ENCODE peak calls at places on chromosomes 5 and 9, in eight cellular contexts. One of them, this sample, is unnamed.

GRCh38 chr9:131739192-131739961 is 499 bp downstream of the RAPGEF1 start:
- DNase-seq in ecto neural progenitor cell: peak
- DNase-seq in stomach: peak
- DNase-seq in KBM-7: peak
- DNase-seq in stimulated activated CD4-positive, alpha-beta T cell treated with anti-CD3 and anti-CD28 coated beads, Interleukin-2, amount 100 ng/mL, for 48 hours: no peak
- DNase-seq in effector CD4-positive, alpha-beta T cell: no peak
- DNase-seq in RWPE1: peak
- DNase-seq in neural crest cell: peak
- DNase-seq in this sample: peak

GRCh38 chr9:132592451-132592850 is 10.0 kb downstream of the BARHL1 start:
- DNase-seq in neural crest cell: no peak
- DNase-seq in stimulated activated CD4-positive, alpha-beta T cell treated with anti-CD3 and anti-CD28 coated beads, Interleukin-2, amount 100 ng/mL, for 48 hours: no peak
- DNase-seq in KBM-7: no peak
- DNase-seq in stomach: no peak
- DNase-seq in ecto neural progenitor cell: no peak
- DNase-seq in effector CD4-positive, alpha-beta T cell: no peak
- DNase-seq in RWPE1: no peak
- DNase-seq in this sample: no peak

GRCh38 chr9:6805532-6805931 is 47.8 kb downstream of the KDM4C start:
- DNase-seq in KBM-7: no peak
- DNase-seq in stimulated activated CD4-positive, alpha-beta T cell treated with anti-CD3 and anti-CD28 coated beads, Interleukin-2, amount 100 ng/mL, for 48 hours: no peak
- DNase-seq in stomach: peak
- DNase-seq in effector CD4-positive, alpha-beta T cell: no peak
- DNase-seq in RWPE1: no peak
- DNase-seq in ecto neural progenitor cell: no peak
- DNase-seq in neural crest cell: no peak
- DNase-seq in this sample: no peak

GRCh38 chr5:134175874-134176522 is 752 bp downstream of the SKP1 start:
- DNase-seq in effector CD4-positive, alpha-beta T cell: no peak
- DNase-seq in ecto neural progenitor cell: no peak
- DNase-seq in KBM-7: peak
- DNase-seq in RWPE1: no peak
- DNase-seq in stimulated activated CD4-positive, alpha-beta T cell treated with anti-CD3 and anti-CD28 coated beads, Interleukin-2, amount 100 ng/mL, for 48 hours: no peak
- DNase-seq in stomach: peak
- DNase-seq in neural crest cell: peak
- DNase-seq in this sample: peak

GRCh38 chr9:30036558-30036957 is 2347.9 kb upstream of the ACO1 start:
- DNase-seq in neural crest cell: no peak
- DNase-seq in RWPE1: no peak
- DNase-seq in stimulated activated CD4-positive, alpha-beta T cell treated with anti-CD3 and anti-CD28 coated beads, Interleukin-2, amount 100 ng/mL, for 48 hours: no peak
- DNase-seq in KBM-7: no peak
- DNase-seq in effector CD4-positive, alpha-beta T cell: no peak
- DNase-seq in ecto neural progenitor cell: no peak
- DNase-seq in stomach: no peak
- DNase-seq in this sample: no peak

GRCh38 chr9:96618209-96619108 is 1.2 kb downstream of the CDC14B start:
- DNase-seq in neural crest cell: no peak
- DNase-seq in stimulated activated CD4-positive, alpha-beta T cell treated with anti-CD3 and anti-CD28 coated beads, Interleukin-2, amount 100 ng/mL, for 48 hours: peak
- DNase-seq in effector CD4-positive, alpha-beta T cell: no peak
- DNase-seq in KBM-7: peak
- DNase-seq in RWPE1: peak
- DNase-seq in ecto neural progenitor cell: peak
- DNase-seq in stomach: peak
- DNase-seq in this sample: no peak

GRCh38 chr9:124017929-124018730 is 6.6 kb downstream of the LHX2 start:
- DNase-seq in stimulated activated CD4-positive, alpha-beta T cell treated with anti-CD3 and anti-CD28 coated beads, Interleukin-2, amount 100 ng/mL, for 48 hours: no peak
- DNase-seq in KBM-7: no peak
- DNase-seq in effector CD4-positive, alpha-beta T cell: no peak
- DNase-seq in neural crest cell: no peak
- DNase-seq in stomach: no peak
- DNase-seq in RWPE1: no peak
- DNase-seq in ecto neural progenitor cell: no peak
- DNase-seq in this sample: no peak

GRCh38 chr5:173256800-173257199 is 21.8 kb upstream of the NKX2-5 start:
- DNase-seq in ecto neural progenitor cell: no peak
- DNase-seq in stomach: no peak
- DNase-seq in RWPE1: no peak
- DNase-seq in neural crest cell: no peak
- DNase-seq in effector CD4-positive, alpha-beta T cell: no peak
- DNase-seq in KBM-7: no peak
- DNase-seq in stimulated activated CD4-positive, alpha-beta T cell treated with anti-CD3 and anti-CD28 coated beads, Interleukin-2, amount 100 ng/mL, for 48 hours: no peak
- DNase-seq in this sample: no peak

GRCh38 chr5:126855266-126855665 is 78.3 kb downstream of the LMNB1 start:
- DNase-seq in stomach: no peak
- DNase-seq in RWPE1: no peak
- DNase-seq in effector CD4-positive, alpha-beta T cell: no peak
- DNase-seq in ecto neural progenitor cell: no peak
- DNase-seq in neural crest cell: no peak
- DNase-seq in KBM-7: no peak
- DNase-seq in stimulated activated CD4-positive, alpha-beta T cell treated with anti-CD3 and anti-CD28 coated beads, Interleukin-2, amount 100 ng/mL, for 48 hours: no peak
- DNase-seq in this sample: no peak

GRCh38 chr5:37889612-37890317 is 49.9 kb upstream of the GDNF start:
- DNase-seq in stomach: no peak
- DNase-seq in KBM-7: no peak
- DNase-seq in RWPE1: peak
- DNase-seq in ecto neural progenitor cell: no peak
- DNase-seq in stimulated activated CD4-positive, alpha-beta T cell treated with anti-CD3 and anti-CD28 coated beads, Interleukin-2, amount 100 ng/mL, for 48 hours: no peak
- DNase-seq in effector CD4-positive, alpha-beta T cell: no peak
- DNase-seq in neural crest cell: no peak
- DNase-seq in this sample: no peak

GRCh38 chr5:16776611-16777251 is 159.4 kb downstream of the MYO10 start:
- DNase-seq in stimulated activated CD4-positive, alpha-beta T cell treated with anti-CD3 and anti-CD28 coated beads, Interleukin-2, amount 100 ng/mL, for 48 hours: no peak
- DNase-seq in stomach: no peak
- DNase-seq in RWPE1: no peak
- DNase-seq in neural crest cell: peak
- DNase-seq in ecto neural progenitor cell: no peak
- DNase-seq in KBM-7: peak
- DNase-seq in effector CD4-positive, alpha-beta T cell: no peak
- DNase-seq in this sample: no peak

GRCh38 chr9:22084336-22085035 is 75.4 kb upstream of the CDKN2B start:
- DNase-seq in neural crest cell: no peak
- DNase-seq in RWPE1: peak
- DNase-seq in effector CD4-positive, alpha-beta T cell: no peak
- DNase-seq in ecto neural progenitor cell: no peak
- DNase-seq in KBM-7: peak
- DNase-seq in stimulated activated CD4-positive, alpha-beta T cell treated with anti-CD3 and anti-CD28 coated beads, Interleukin-2, amount 100 ng/mL, for 48 hours: no peak
- DNase-seq in stomach: no peak
- DNase-seq in this sample: no peak

GRCh38 chr9:81586786-81587185 is 102.6 kb downstream of the TLE1 start:
- DNase-seq in effector CD4-positive, alpha-beta T cell: no peak
- DNase-seq in KBM-7: no peak
- DNase-seq in ecto neural progenitor cell: no peak
- DNase-seq in neural crest cell: no peak
- DNase-seq in stimulated activated CD4-positive, alpha-beta T cell treated with anti-CD3 and anti-CD28 coated beads, Interleukin-2, amount 100 ng/mL, for 48 hours: no peak
- DNase-seq in stomach: no peak
- DNase-seq in RWPE1: no peak
- DNase-seq in this sample: no peak

GRCh38 chr5:151094054-151094858 is 13.4 kb upstream of the TNIP1 start:
- DNase-seq in ecto neural progenitor cell: no peak
- DNase-seq in RWPE1: no peak
- DNase-seq in neural crest cell: no peak
- DNase-seq in stimulated activated CD4-positive, alpha-beta T cell treated with anti-CD3 and anti-CD28 coated beads, Interleukin-2, amount 100 ng/mL, for 48 hours: peak
- DNase-seq in effector CD4-positive, alpha-beta T cell: peak
- DNase-seq in stomach: peak
- DNase-seq in KBM-7: no peak
- DNase-seq in this sample: peak

GRCh38 chr9:134592018-134592818 is 49.4 kb upstream of the COL5A1 start:
- DNase-seq in stimulated activated CD4-positive, alpha-beta T cell treated with anti-CD3 and anti-CD28 coated beads, Interleukin-2, amount 100 ng/mL, for 48 hours: no peak
- DNase-seq in ecto neural progenitor cell: no peak
- DNase-seq in RWPE1: peak
- DNase-seq in KBM-7: no peak
- DNase-seq in neural crest cell: no peak
- DNase-seq in stomach: no peak
- DNase-seq in effector CD4-positive, alpha-beta T cell: no peak
- DNase-seq in this sample: no peak

GRCh38 chr5:125699860-125700259 is 723.3 kb upstream of the GRAMD2B start:
- DNase-seq in ecto neural progenitor cell: no peak
- DNase-seq in neural crest cell: no peak
- DNase-seq in RWPE1: no peak
- DNase-seq in effector CD4-positive, alpha-beta T cell: no peak
- DNase-seq in stimulated activated CD4-positive, alpha-beta T cell treated with anti-CD3 and anti-CD28 coated beads, Interleukin-2, amount 100 ng/mL, for 48 hours: no peak
- DNase-seq in KBM-7: no peak
- DNase-seq in stomach: no peak
- DNase-seq in this sample: no peak

GRCh38 chr5:40521925-40522324 is 157.8 kb upstream of the PTGER4 start:
- DNase-seq in ecto neural progenitor cell: no peak
- DNase-seq in KBM-7: no peak
- DNase-seq in neural crest cell: no peak
- DNase-seq in RWPE1: no peak
- DNase-seq in stimulated activated CD4-positive, alpha-beta T cell treated with anti-CD3 and anti-CD28 coated beads, Interleukin-2, amount 100 ng/mL, for 48 hours: no peak
- DNase-seq in effector CD4-positive, alpha-beta T cell: no peak
- DNase-seq in stomach: no peak
- DNase-seq in this sample: no peak

GRCh38 chr9:107976767-107977166 is 487.2 kb upstream of the KLF4 start:
- DNase-seq in stimulated activated CD4-positive, alpha-beta T cell treated with anti-CD3 and anti-CD28 coated beads, Interleukin-2, amount 100 ng/mL, for 48 hours: no peak
- DNase-seq in KBM-7: no peak
- DNase-seq in stomach: peak
- DNase-seq in neural crest cell: no peak
- DNase-seq in effector CD4-positive, alpha-beta T cell: no peak
- DNase-seq in ecto neural progenitor cell: no peak
- DNase-seq in RWPE1: no peak
- DNase-seq in this sample: no peak

GRCh38 chr5:89377752-89378455 is 494.9 kb upstream of the MEF2C start:
- DNase-seq in stimulated activated CD4-positive, alpha-beta T cell treated with anti-CD3 and anti-CD28 coated beads, Interleukin-2, amount 100 ng/mL, for 48 hours: no peak
- DNase-seq in KBM-7: no peak
- DNase-seq in effector CD4-positive, alpha-beta T cell: no peak
- DNase-seq in ecto neural progenitor cell: no peak
- DNase-seq in neural crest cell: no peak
- DNase-seq in stomach: no peak
- DNase-seq in RWPE1: no peak
- DNase-seq in this sample: no peak

GRCh38 chr5:73263001-73263710 is 90.2 kb downstream of the TMEM174 start:
- DNase-seq in stimulated activated CD4-positive, alpha-beta T cell treated with anti-CD3 and anti-CD28 coated beads, Interleukin-2, amount 100 ng/mL, for 48 hours: no peak
- DNase-seq in neural crest cell: no peak
- DNase-seq in stomach: no peak
- DNase-seq in ecto neural progenitor cell: no peak
- DNase-seq in effector CD4-positive, alpha-beta T cell: no peak
- DNase-seq in KBM-7: no peak
- DNase-seq in RWPE1: no peak
- DNase-seq in this sample: no peak

GRCh38 chr5:127290946-127291763 is 559 bp downstream of the MEGF10 start:
- DNase-seq in stimulated activated CD4-positive, alpha-beta T cell treated with anti-CD3 and anti-CD28 coated beads, Interleukin-2, amount 100 ng/mL, for 48 hours: no peak
- DNase-seq in RWPE1: no peak
- DNase-seq in ecto neural progenitor cell: no peak
- DNase-seq in effector CD4-positive, alpha-beta T cell: no peak
- DNase-seq in neural crest cell: no peak
- DNase-seq in stomach: no peak
- DNase-seq in KBM-7: peak
- DNase-seq in this sample: no peak

GRCh38 chr9:121714075-121714705 is 62.8 kb downstream of the DAB2IP start:
- DNase-seq in effector CD4-positive, alpha-beta T cell: no peak
- DNase-seq in stimulated activated CD4-positive, alpha-beta T cell treated with anti-CD3 and anti-CD28 coated beads, Interleukin-2, amount 100 ng/mL, for 48 hours: no peak
- DNase-seq in neural crest cell: no peak
- DNase-seq in RWPE1: no peak
- DNase-seq in stomach: no peak
- DNase-seq in ecto neural progenitor cell: no peak
- DNase-seq in KBM-7: no peak
- DNase-seq in this sample: no peak

GRCh38 chr5:6490693-6491092 is 42.0 kb downstream of the UBE2QL1 start:
- DNase-seq in effector CD4-positive, alpha-beta T cell: no peak
- DNase-seq in neural crest cell: no peak
- DNase-seq in stimulated activated CD4-positive, alpha-beta T cell treated with anti-CD3 and anti-CD28 coated beads, Interleukin-2, amount 100 ng/mL, for 48 hours: no peak
- DNase-seq in RWPE1: no peak
- DNase-seq in stomach: peak
- DNase-seq in ecto neural progenitor cell: no peak
- DNase-seq in KBM-7: no peak
- DNase-seq in this sample: no peak

GRCh38 chr5:159928122-159928960 is 12.1 kb downstream of the ADRA1B start:
- DNase-seq in stomach: no peak
- DNase-seq in ecto neural progenitor cell: no peak
- DNase-seq in KBM-7: no peak
- DNase-seq in stimulated activated CD4-positive, alpha-beta T cell treated with anti-CD3 and anti-CD28 coated beads, Interleukin-2, amount 100 ng/mL, for 48 hours: no peak
- DNase-seq in neural crest cell: no peak
- DNase-seq in effector CD4-positive, alpha-beta T cell: no peak
- DNase-seq in RWPE1: peak
- DNase-seq in this sample: no peak

GRCh38 chr5:170105643-170106611 is at the start of gene FOXI1:
- DNase-seq in stimulated activated CD4-positive, alpha-beta T cell treated with anti-CD3 and anti-CD28 coated beads, Interleukin-2, amount 100 ng/mL, for 48 hours: no peak
- DNase-seq in effector CD4-positive, alpha-beta T cell: no peak
- DNase-seq in KBM-7: no peak
- DNase-seq in ecto neural progenitor cell: no peak
- DNase-seq in RWPE1: no peak
- DNase-seq in neural crest cell: no peak
- DNase-seq in stomach: no peak
- DNase-seq in this sample: no peak

This sample was measured in stimulated activated effector memory CD8-positive, alpha-beta T cell treated with anti-CD3 and anti-CD28 coated beads, Interleukin-12 subunit alpha, Interleukin-12 subunit beta, amount 100 ng/mL, for 72 hours.